ENCODE peak calls at places on chromosomes 11 and 22, in seven cellular contexts. R is kidney epithelial cell; L is fibroblast of mammary gland; H is brain pericyte; O is myocyte; X is pancreas; P is stimulated activated naive CD8-positive, alpha-beta T cell treated with anti-CD3 and anti-CD28 coated beads, Interleukin-15, Interleukin-2, amounts not matched to agents 100 U/mL and 50 U/mL, for 24 hours. U is an unnamed sample.

GRCh38 chr11:20597137-20597923 is 2.1 kb upstream of the SLC6A5 start:
- DNase-seq in P (no peak), X (no peak), L (no peak), O (no peak), H (no peak), R (no peak), U (no peak)

GRCh38 chr11:65435981-65436411 is 13.4 kb downstream of the NEAT1 start:
- DNase-seq in H (no peak), R (no peak), P (peak; percentile 4), O (peak; percentile 34), L (peak; percentile 53), X (peak; percentile 33), U (no peak)

GRCh38 chr11:71140206-71140919 is 112.0 kb downstream of the SHANK2 start:
- DNase-seq in L (no peak), H (no peak), P (no peak), R (no peak), X (no peak), O (no peak), U (peak; percentile 49)

GRCh38 chr11:82927264-82927880 is 25.8 kb downstream of the DDIAS start:
- DNase-seq in O (peak; percentile 59), H (no peak), X (peak; percentile 19), L (peak; percentile 68), R (peak; percentile 10), P (no peak), U (no peak)

GRCh38 chr11:121464352-121464946 is 11.7 kb upstream of the SORL1-AS1 start:
- DNase-seq in X (peak; percentile 47), P (peak; percentile 86), R (peak; percentile 68), H (no peak), L (peak; percentile 92), O (peak; percentile 87), U (peak; percentile 61)

GRCh38 chr11:65279713-65280459 is 18.1 kb downstream of the POLA2 start:
- DNase-seq in R (peak; percentile 97), O (peak; percentile 80), L (peak; percentile 97), X (peak; percentile 34), P (peak; percentile 51), H (no peak), U (no peak)

GRCh38 chr22:49793871-49794270 is 33.8 kb downstream of the BRD1 start:
- DNase-seq in L (no peak), R (no peak), O (no peak), X (no peak), P (no peak), H (no peak), U (no peak)

GRCh38 chr22:28005513-28005912 is 86.5 kb upstream of the PITPNB start:
- DNase-seq in X (no peak), R (no peak), P (no peak), H (no peak), O (no peak), L (no peak), U (no peak)

GRCh38 chr11:35158371-35159081 is 19.6 kb downstream of the CD44 start:
- DNase-seq in X (no peak), O (peak; percentile 23), H (no peak), P (no peak), L (peak; percentile 76), R (no peak), U (no peak)

GRCh38 chr11:57460756-57461749 is 725 bp downstream of the RTN4RL2 start:
- DNase-seq in X (peak; percentile 50), O (no peak), L (no peak), H (no peak), R (no peak), P (no peak), U (no peak)